ENCODE peak calls at places on chromosomes 16 and 17, in eight cellular contexts. B is NCI-H1930, P is A172, D is upper lobe of right lung, L is H54, G is fibroblast of the aortic adventitia, V is NCI-H748 treated with DMSO at 0.1 percent for 48 hours, R is dermis microvascular lymphatic vessel endothelial cell. C is an unnamed sample.

GRCh38 chr17:57009737-57010445 is 32.0 kb downstream of the SCPEP1 start:
- DNase-seq in B (peak; percentile 49), P (peak; percentile 57), D (no peak), L (peak; percentile 65), G (peak; percentile 50), V (peak; percentile 43), R (peak; percentile 22), C (no peak)

GRCh38 chr17:81934850-81935708 is 2.0 kb downstream of the PYCR1 start:
- DNase-seq in B (no peak), P (no peak), D (peak; percentile 64), L (no peak), G (no peak), V (no peak), R (no peak), C (peak; percentile 67)

GRCh38 chr17:2337811-2338657 is 733 bp downstream of the SGSM2 start:
- DNase-seq in B (peak; percentile 15), P (peak; percentile 44), D (peak; percentile 87), L (peak; percentile 69), G (peak; percentile 31), V (no peak), R (no peak), C (peak; percentile 86)

GRCh38 chr17:2075336-2076056 is 20.6 kb downstream of the HIC1 start:
- DNase-seq in B (no peak), P (peak; percentile 52), D (no peak), L (no peak), G (peak; percentile 56), V (no peak), R (no peak), C (no peak)

GRCh38 chr17:15945493-15946209 is 721 bp downstream of the ADORA2B start:
- DNase-seq in B (no peak), P (no peak), D (peak; percentile 79), L (no peak), G (peak; percentile 37), V (no peak), R (no peak), C (no peak)

GRCh38 chr17:58829172-58829637 is 73.6 kb downstream of the PPM1E start:
- DNase-seq in B (no peak), P (no peak), D (no peak), L (no peak), G (no peak), V (no peak), R (no peak), C (no peak)

GRCh38 chr17:50903604-50904521 is 37.7 kb upstream of the TOB1 start:
- DNase-seq in B (no peak), P (peak; percentile 26), D (no peak), L (no peak), G (peak; percentile 23), V (no peak), R (no peak), C (no peak)

GRCh38 chr17:19347323-19348080 is 15.0 kb downstream of the B9D1 start:
- DNase-seq in B (no peak), P (no peak), D (peak; percentile 52), L (no peak), G (no peak), V (no peak), R (no peak), C (no peak)

GRCh38 chr17:4187076-4187475 is 44.1 kb downstream of the CYB5D2 start:
- DNase-seq in B (no peak), P (no peak), D (no peak), L (no peak), G (no peak), V (no peak), R (no peak), C (no peak)

GRCh38 chr17:81251091-81251942 is 12.2 kb downstream of the NDUFAF8 start:
- DNase-seq in B (no peak), P (no peak), D (no peak), L (no peak), G (no peak), V (peak; percentile 76), R (no peak), C (peak; percentile 64)

GRCh38 chr17:53837131-53837530 is 14.4 kb downstream of the KIF2B start:
- DNase-seq in B (no peak), P (no peak), D (no peak), L (no peak), G (no peak), V (no peak), R (no peak), C (no peak)

GRCh38 chr17:6701719-6702118 is 11.4 kb downstream of the SLC13A5 start:
- DNase-seq in B (no peak), P (peak; percentile 37), D (no peak), L (peak; percentile 76), G (peak; percentile 6), V (no peak), R (no peak), C (no peak)

GRCh38 chr16:66304151-66304550 is 62.3 kb upstream of the CDH5 start:
- DNase-seq in B (no peak), P (no peak), D (no peak), L (no peak), G (peak; percentile 4), V (no peak), R (no peak), C (no peak)

GRCh38 chr16:84647830-84648594 is at the start of gene KLHL36:
- DNase-seq in B (no peak), P (no peak), D (peak; percentile 87), L (peak; percentile 72), G (no peak), V (no peak), R (no peak), C (peak; percentile 90)

GRCh38 chr17:65231662-65232335 is 94.6 kb downstream of the RGS9 start:
- DNase-seq in B (peak; percentile 16), P (peak; percentile 91), D (peak; percentile 68), L (peak; percentile 98), G (peak; percentile 85), V (peak; percentile 34), R (peak; percentile 52), C (no peak)

GRCh38 chr16:72891291-72892227 is 156.4 kb downstream of the ZFHX3 start:
- DNase-seq in B (no peak), P (no peak), D (no peak), L (no peak), G (no peak), V (no peak), R (no peak), C (no peak)

GRCh38 chr17:76241205-76241539 is 879 bp upstream of the RNF157 start:
- DNase-seq in B (no peak), P (no peak), D (no peak), L (no peak), G (no peak), V (no peak), R (no peak), C (no peak)

GRCh38 chr16:57536306-57537193 is at the start of gene CCDC102A:
- DNase-seq in B (no peak), P (no peak), D (no peak), L (no peak), G (no peak), V (no peak), R (no peak), C (no peak)

GRCh38 chr16:68985268-68985667 is 120.2 kb upstream of the HAS3 start:
- DNase-seq in B (no peak), P (no peak), D (no peak), L (no peak), G (no peak), V (no peak), R (no peak), C (no peak)

GRCh38 chr17:633133-633532 is 81.5 kb downstream of the VPS53 start:
- DNase-seq in B (no peak), P (peak; percentile 27), D (no peak), L (no peak), G (no peak), V (no peak), R (no peak), C (no peak)

GRCh38 chr16:17269434-17269833 is 201.3 kb downstream of the XYLT1 start:
- DNase-seq in B (no peak), P (no peak), D (no peak), L (no peak), G (no peak), V (no peak), R (no peak), C (no peak)

GRCh38 chr16:68436581-68436980 is 11.7 kb downstream of the SMPD3 start:
- DNase-seq in B (no peak), P (no peak), D (no peak), L (no peak), G (no peak), V (no peak), R (no peak), C (no peak)

GRCh38 chr16:11673091-11674000 is 5.1 kb downstream of the SNN start:
- DNase-seq in B (no peak), P (no peak), D (no peak), L (no peak), G (no peak), V (no peak), R (no peak), C (no peak)

GRCh38 chr17:4920351-4921048 is 11.6 kb upstream of the GP1BA start:
- DNase-seq in B (no peak), P (no peak), D (peak; percentile 88), L (no peak), G (peak; percentile 18), V (no peak), R (no peak), C (no peak)

GRCh38 chr16:15856901-15857778 is at the start of gene MYH11:
- DNase-seq in B (no peak), P (no peak), D (no peak), L (no peak), G (no peak), V (no peak), R (no peak), C (no peak)

GRCh38 chr17:59837362-59838195 is 55.2 kb downstream of the TUBD1 start:
- DNase-seq in B (no peak), P (peak; percentile 100), D (no peak), L (no peak), G (peak; percentile 100), V (peak; percentile 97), R (peak; percentile 97), C (no peak)

GRCh38 chr17:70278846-70279465 is 109.6 kb downstream of the KCNJ2 start:
- DNase-seq in B (no peak), P (no peak), D (no peak), L (no peak), G (no peak), V (peak; percentile 80), R (no peak), C (no peak)

GRCh38 chr17:33086878-33087277 is 95.2 kb downstream of the SPACA3 start:
- DNase-seq in B (no peak), P (no peak), D (no peak), L (no peak), G (no peak), V (no peak), R (no peak), C (no peak)

GRCh38 chr17:78925662-78926555 is 722 bp upstream of the TIMP2 start:
- DNase-seq in B (no peak), P (peak; percentile 91), D (peak; percentile 86), L (peak; percentile 72), G (peak; percentile 89), V (no peak), R (peak; percentile 78), C (peak; percentile 88)

GRCh38 chr17:10337976-10338375 is 34.8 kb downstream of the MYH13 start:
- DNase-seq in B (no peak), P (no peak), D (no peak), L (no peak), G (peak; percentile 17), V (no peak), R (no peak), C (no peak)

C was measured in Right ventricle myocardium inferior.